ENCODE peak calls at places on chromosomes 7 and 10, in five cellular contexts. C, J, F, X and O are unnamed samples. For H3K4me1, the result is how much of the 10 kb centered on the place peaks cover.

GRCh38 chr10:96377816-96378294 is 19.1 kb upstream of the OPALIN start:
- DNase-seq in J (no peak), C (no peak), X (peak), F (peak), O (no peak)

GRCh38 chr7:121081327-121081936 is 92.9 kb downstream of the CPED1 start:
- DNase-seq in J (no peak), X (no peak), C (no peak), F (peak), O (no peak)

GRCh38 chr10:96794786-96795733 is 37.0 kb upstream of the LCOR start:
- DNase-seq in X (no peak), J (no peak), C (no peak), F (peak), O (peak)

GRCh38 chr7:93374345-93374940 is 142.3 kb downstream of the VPS50 start:
- DNase-seq in J (no peak), F (peak), C (no peak), X (no peak), O (peak)

GRCh38 chr7:140398821-140399220 is 491 bp upstream of the SLC37A3 start:
- DNase-seq in J (no peak), F (no peak), C (peak), X (no peak), O (no peak)

GRCh38 chr7:134703781-134704180 is 57.1 kb downstream of the BPGM start:
- DNase-seq in F (peak), J (peak), C (no peak), X (peak), O (peak)

GRCh38 chr7:77980087-77980713 is 181.6 kb downstream of the PHTF2 start:
- DNase-seq in C (no peak), F (no peak), J (no peak), X (no peak), O (no peak)

GRCh38 chr10:17290226-17290625 is 62.2 kb downstream of the VIM start:
- DNase-seq in X (no peak), C (no peak), J (no peak), F (peak), O (no peak)

GRCh38 chr7:72213769-72214168 is 198.4 kb downstream of the CALN1 start:
- DNase-seq in X (no peak), F (no peak), C (no peak), J (no peak), O (no peak)

GRCh38 chr10:80909254-80909653 is 371.6 kb downstream of the SH2D4B start:
- DNase-seq in C (no peak), X (no peak), F (no peak), J (no peak), O (no peak)

GRCh38 chr7:142338633-142339501 is 81.0 kb upstream of the PRSS58 start:
- DNase-seq in X (no peak), C (no peak), J (no peak), F (peak), O (peak)

GRCh38 chr7:155206286-155207020 is 91.2 kb upstream of the INSIG1 start:
- DNase-seq in C (peak), F (peak), J (peak), X (no peak), O (no peak)

GRCh38 chr10:30014511-30014910 is 44.9 kb downstream of the JCAD start:
- DNase-seq in C (no peak), J (no peak), X (no peak), F (no peak), O (no peak)

GRCh38 chr7:23893942-23894890 is 184.2 kb downstream of the STK31 start:
- DNase-seq in C (no peak), X (no peak), F (peak), J (no peak), O (no peak)

GRCh38 chr7:55539380-55539779 is 32.9 kb downstream of the VOPP1 start:
- DNase-seq in J (no peak), F (no peak), X (no peak), C (no peak), O (no peak)

GRCh38 chr10:124745678-124746077 is 1.5 kb upstream of the FAM53B start:
- DNase-seq in C (no peak), F (peak), J (no peak), X (no peak), O (no peak)

GRCh38 chr7:139515266-139515665 is 8.2 kb upstream of the CLEC2L start:
- DNase-seq in F (no peak), C (no peak), X (no peak), J (no peak), O (no peak)

GRCh38 chr7:94276046-94276445 is 118.6 kb upstream of the COL1A2 start:
- DNase-seq in C (no peak), F (peak), X (no peak), J (no peak), O (no peak)

GRCh38 chr10:11036424-11037011 is 18.8 kb downstream of the CELF2 start:
- DNase-seq in C (no peak), X (no peak), J (peak), F (peak), O (peak)

GRCh38 chr7:134051020-134051419 is 76.1 kb upstream of the LRGUK start:
- DNase-seq in F (no peak), J (no peak), C (no peak), X (no peak), O (no peak)

GRCh38 chr7:74070619-74070920 is 13.0 kb upstream of the LIMK1 start:
- DNase-seq in X (no peak), C (peak), J (no peak), F (no peak), O (no peak)

GRCh38 chr7:142303650-142304049 is 45.8 kb upstream of the PRSS58 start:
- DNase-seq in J (no peak), C (no peak), X (no peak), F (no peak), O (no peak)

GRCh38 chr10:125455855-125456254 is 227.1 kb downstream of the TEX36 start:
- DNase-seq in F (no peak), X (no peak), C (no peak), J (no peak), O (no peak)

GRCh38 chr7:6436385-6436685 is 11.4 kb downstream of the DAGLB start:
- DNase-seq in F (no peak), C (no peak), J (no peak), X (no peak), O (no peak)

GRCh38 chr10:61558188-61558587 is 104.5 kb upstream of the CABCOCO1 start:
- DNase-seq in J (no peak), F (no peak), C (no peak), X (no peak), O (no peak)

GRCh38 chr7:95335093-95335492 is 10.8 kb upstream of the PON1 start:
- DNase-seq in X (no peak), F (peak), J (no peak), C (no peak), O (no peak)

GRCh38 chr10:119283387-119283786 is 76.0 kb downstream of the GRK5 start:
- DNase-seq in F (no peak), X (no peak), C (no peak), J (peak), O (no peak)

GRCh38 chr7:140915948-140916555 is 8.7 kb downstream of the BRAF start:
- DNase-seq in J (no peak), X (no peak), F (no peak), C (no peak), O (no peak)

GRCh38 chr7:44059219-44060090 is 5.9 kb downstream of the PGAM2 start:
- DNase-seq in C (peak), F (no peak), X (peak), J (no peak), O (no peak)

GRCh38 chr10:110487411-110488123 is 10.1 kb upstream of the DUSP5 start:
- DNase-seq in X (no peak), C (no peak), J (no peak), F (no peak), O (peak)

GRCh38 chr10:18368681-18369080 is 228.5 kb downstream of the CACNB2 start:
- DNase-seq in J (no peak), X (no peak), C (no peak), F (peak), O (no peak)

GRCh38 chr7:137953043-137953691 is 48.7 kb downstream of the CREB3L2 start:
- DNase-seq in J (no peak), X (no peak), C (no peak), F (peak), O (no peak)

GRCh38 chr7:75565129-75565528 is 73.0 kb downstream of the SPDYE5 start:
- DNase-seq in C (no peak), F (peak), X (no peak), J (peak), O (peak)

GRCh38 chr10:124916098-124916584 is 25.8 kb upstream of the ZRANB1 start:
- DNase-seq in X (no peak), C (no peak), J (no peak), F (peak), O (no peak)

GRCh38 chr7:27161214-27161720 is 4.1 kb downstream of the HOXA9 start:
- DNase-seq in C (peak), F (no peak), J (no peak), X (no peak), O (peak)

GRCh38 chr7:116801092-116801710 is 61.2 kb upstream of the CAPZA2 start:
- DNase-seq in J (no peak), X (no peak), F (peak), C (no peak), O (peak)

GRCh38 chr10:127577376-127577775 is 28.3 kb downstream of the NPS start:
- DNase-seq in X (no peak), C (no peak), F (peak), J (no peak), O (no peak)
- TF ChIP-seq CTCF in X (no peak), C (peak), F (no peak), J (no peak), O (no peak)

DNA sequence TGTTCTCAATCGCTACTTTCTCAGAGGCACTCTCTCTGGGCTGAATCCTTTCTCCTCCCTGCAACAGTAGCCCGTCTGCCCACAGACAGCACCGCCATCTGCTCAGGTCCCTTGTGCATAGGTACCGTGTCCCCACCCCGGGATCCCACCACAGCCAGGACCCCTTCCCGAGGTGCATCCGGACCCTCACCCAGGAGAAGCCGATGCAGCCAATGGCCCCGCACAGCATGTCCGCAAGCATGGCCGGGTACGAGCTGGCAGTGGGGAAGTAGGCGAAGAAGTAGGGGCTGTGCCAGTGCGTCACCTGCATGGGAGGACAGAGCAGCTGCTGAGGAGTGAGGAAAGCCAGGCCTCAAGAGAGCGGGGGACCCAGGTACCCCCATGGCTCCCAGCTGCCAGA is 25.5 kb downstream of the DDC start:
- DNase-seq in C (no peak), J (no peak), F (no peak), X (no peak), O (no peak)
- H3K4me1 ChIP-seq in C (under half), J (under half), F (under half), X (under half), O (under half)

GRCh38 chr7:1531979-1532455 is 1.5 kb downstream of the MAFK start:
- DNase-seq in C (no peak), X (peak), J (no peak), F (no peak), O (no peak)
- H3K4me3 ChIP-seq in C (peak), X (peak), J (peak), F (no peak), O (peak)

GRCh38 chr10:31031205-31031665 is 430 bp downstream of the ZNF438 start:
- DNase-seq in C (no peak), F (no peak), J (no peak), X (peak), O (no peak)
- TF ChIP-seq CTCF in C (peak), F (no peak), J (no peak), X (no peak), O (no peak)